ENCODE peak calls at places on chromosomes 5 and 9, in nine cellular contexts. O is effector memory CD8-positive, alpha-beta T cell; E is memory B cell; W is GDM1; N is mammary epithelial cell; D is T-helper 17 cell; G is lung microvascular endothelial cell; A is neural crest cell; Z is type B pancreatic cell. S is an unnamed sample.

GRCh38 chr9:115109486-115109885 is 8.5 kb downstream of the TNC start:
- DNase-seq in N (peak), W (no peak), E (no peak), A (no peak), Z (no peak), O (no peak), D (no peak), G (no peak), S (no peak)

GRCh38 chr5:1840071-1840547 is 38.9 kb downstream of the NDUFS6 start:
- DNase-seq in O (no peak), A (no peak), G (no peak), N (no peak), W (no peak), E (no peak), D (no peak), Z (no peak), S (no peak)

GRCh38 chr5:152592416-152592815 is 187.3 kb upstream of the NMUR2 start:
- DNase-seq in D (no peak), E (no peak), G (no peak), W (no peak), O (no peak), A (no peak), Z (no peak), N (no peak), S (no peak)

GRCh38 chr5:71587709-71588532 is 781 bp downstream of the MCCC2 start:
- DNase-seq in O (no peak), D (no peak), E (no peak), G (peak), Z (no peak), N (no peak), A (no peak), W (no peak), S (no peak)

GRCh38 chr5:154542581-154542980 is 64.6 kb upstream of the HAND1 start:
- DNase-seq in D (no peak), N (no peak), G (no peak), O (no peak), W (no peak), E (no peak), A (no peak), Z (no peak), S (no peak)

GRCh38 chr5:50751064-50751657 is 84.7 kb downstream of the PARP8 start:
- DNase-seq in Z (no peak), N (peak), E (peak), W (peak), O (peak), D (no peak), G (peak), A (no peak), S (peak)

GRCh38 chr9:123550012-123550411 is 194.0 kb downstream of the CRB2 start:
- DNase-seq in G (no peak), N (no peak), W (no peak), A (no peak), D (no peak), O (no peak), E (no peak), Z (no peak), S (no peak)

GRCh38 chr9:93270976-93271375 is 87.0 kb downstream of the WNK2 start:
- DNase-seq in W (no peak), A (no peak), E (no peak), Z (no peak), N (peak), G (no peak), O (no peak), D (no peak), S (no peak)

GRCh38 chr9:128470560-128470959 is 14.8 kb downstream of the ODF2 start:
- DNase-seq in Z (no peak), A (no peak), G (no peak), E (no peak), N (no peak), O (no peak), W (peak), D (no peak), S (no peak)

GRCh38 chr9:131019387-131020239 is 10.6 kb downstream of the LAMC3 start:
- DNase-seq in O (no peak), A (no peak), W (no peak), G (no peak), D (no peak), Z (no peak), E (no peak), N (no peak), S (no peak)

GRCh38 chr9:104740596-104740995 is 6.9 kb upstream of the NIPSNAP3A start:
- DNase-seq in D (no peak), Z (no peak), N (peak), A (no peak), G (peak), O (no peak), W (no peak), E (no peak), S (no peak)

GRCh38 chr5:56909294-56910122 is at the start of gene SETD9:
- DNase-seq in E (peak), W (peak), N (peak), A (peak), D (peak), Z (peak), G (peak), O (peak), S (peak)

GRCh38 chr9:114276908-114277821 is 45.7 kb upstream of the ORM1 start:
- DNase-seq in A (no peak), W (no peak), Z (peak), G (peak), N (peak), D (no peak), O (no peak), E (no peak), S (no peak)

GRCh38 chr5:169499990-169500389 is 83.6 kb upstream of the SPDL1 start:
- DNase-seq in Z (no peak), O (no peak), N (no peak), E (no peak), W (no peak), D (no peak), G (no peak), A (no peak), S (no peak)

GRCh38 chr9:131304676-131305366 is 15.3 kb downstream of the PLPP7 start:
- DNase-seq in G (no peak), N (no peak), A (no peak), W (no peak), Z (no peak), D (no peak), E (no peak), O (no peak), S (no peak)

GRCh38 chr5:87113848-87114247 is 153.8 kb upstream of the RASA1 start:
- DNase-seq in O (no peak), D (no peak), W (no peak), E (no peak), N (peak), Z (no peak), G (peak), A (no peak), S (no peak)

GRCh38 chr5:170443624-170444023 is 54.5 kb upstream of the KCNMB1 start:
- DNase-seq in D (no peak), A (no peak), E (no peak), N (no peak), W (no peak), O (no peak), G (no peak), Z (peak), S (no peak)

GRCh38 chr5:150167908-150168307 is 1.3 kb downstream of the CDX1 start:
- DNase-seq in N (no peak), E (no peak), A (no peak), O (no peak), W (no peak), Z (no peak), D (no peak), G (no peak), S (no peak)

GRCh38 chr9:120850315-120850714 is 7.6 kb upstream of the PSMD5 start:
- DNase-seq in E (no peak), D (no peak), G (no peak), W (no peak), Z (no peak), A (no peak), N (no peak), O (no peak), S (no peak)

GRCh38 chr5:78797945-78798731 is 149.6 kb upstream of the LHFPL2 start:
- DNase-seq in D (no peak), O (no peak), Z (no peak), G (no peak), N (no peak), W (no peak), A (no peak), E (no peak), S (no peak)

GRCh38 chr5:15592728-15593127 is 92.7 kb downstream of the FBXL7 start:
- DNase-seq in A (no peak), W (no peak), Z (no peak), N (no peak), O (no peak), E (no peak), G (no peak), D (no peak), S (no peak)

S was measured in dermis microvascular lymphatic vessel endothelial cell.